ENCODE peak calls at places on chromosomes 4 and X, in ten cellular contexts. L, T, M, U, P, Z, A, B, V and Y are unnamed samples.

GRCh38 chr4:39706334-39706733 is 8.4 kb downstream of the UBE2K start:
- DNase-seq in L (peak; percentile 51), T (peak; percentile 49), M (peak; percentile 77), U (peak; percentile 48), P (peak; percentile 30), Z (peak; percentile 27), A (peak; percentile 65), B (no peak), V (peak; percentile 39), Y (no peak)

GRCh38 chr4:147096667-147097604 is 151.3 kb upstream of the TTC29 start:
- DNase-seq in L (peak; percentile 32), T (no peak), M (no peak), U (no peak), P (no peak), Z (no peak), A (peak; percentile 31), B (no peak), V (no peak), Y (no peak)

GRCh38 chrX:76253432-76253831 is 80.6 kb downstream of the PBDC1 start:
- DNase-seq in L (peak; percentile 18), T (no peak), M (peak; percentile 28), U (no peak), P (no peak), Z (peak; percentile 25), A (peak; percentile 32), B (no peak), V (no peak), Y (no peak)

GRCh38 chr4:111398906-111399330 is 746.3 kb upstream of the FAM241A start:
- DNase-seq in L (no peak), T (no peak), M (no peak), U (no peak), P (no peak), Z (no peak), A (no peak), B (no peak), V (no peak), Y (no peak)

GRCh38 chr4:113397114-113397701 is 347.8 kb downstream of the ANK2 start:
- DNase-seq in L (no peak), T (no peak), M (no peak), U (peak; percentile 13), P (no peak), Z (peak; percentile 35), A (no peak), B (no peak), V (no peak), Y (no peak)

GRCh38 chr4:47598320-47598719 is 113.2 kb downstream of the ATP10D start:
- DNase-seq in L (no peak), T (no peak), M (no peak), U (no peak), P (no peak), Z (no peak), A (peak; percentile 58), B (no peak), V (peak; percentile 51), Y (no peak)

GRCh38 chr4:7043521-7044414 is 596 bp downstream of the TADA2B start:
- DNase-seq in L (no peak), T (peak; percentile 49), M (peak; percentile 53), U (no peak), P (peak; percentile 36), Z (peak; percentile 43), A (peak; percentile 45), B (no peak), V (no peak), Y (peak; percentile 94)

GRCh38 chrX:136130931-136131843 is 16.1 kb upstream of the FHL1 start:
- DNase-seq in L (peak; percentile 24), T (no peak), M (no peak), U (no peak), P (no peak), Z (no peak), A (peak; percentile 91), B (no peak), V (peak; percentile 97), Y (no peak)

GRCh38 chr4:143773998-143774898 is 73.8 kb upstream of the FREM3 start:
- DNase-seq in L (peak; percentile 58), T (no peak), M (peak; percentile 54), U (no peak), P (no peak), Z (no peak), A (peak; percentile 48), B (no peak), V (peak; percentile 26), Y (no peak)

GRCh38 chr4:184471872-184472539 is 2.3 kb downstream of the IRF2 start:
- DNase-seq in L (no peak), T (no peak), M (no peak), U (no peak), P (no peak), Z (no peak), A (no peak), B (no peak), V (no peak), Y (no peak)

DNA sequence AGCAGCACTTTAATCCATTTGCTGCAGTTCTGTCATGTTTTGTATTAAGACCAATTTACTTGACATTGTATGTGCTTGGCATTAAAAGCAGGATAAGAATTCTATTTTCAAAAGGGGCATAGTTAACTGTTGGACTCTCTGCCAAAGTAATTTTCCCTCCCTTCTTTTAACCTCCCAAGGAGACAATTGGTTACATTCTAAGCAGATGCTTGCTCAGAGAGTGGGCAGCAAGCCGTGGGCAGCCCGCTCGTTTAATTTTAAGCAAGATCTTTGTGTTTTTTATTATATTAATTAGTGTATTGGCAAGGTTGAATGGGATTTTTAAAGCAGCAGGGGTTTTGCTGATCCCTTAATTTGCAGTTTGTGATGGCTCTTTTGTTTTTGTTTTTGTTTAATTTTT is 37.1 kb upstream of the KLHL8 start:
- DNase-seq in L (no peak), T (no peak), M (no peak), U (no peak), P (no peak), Z (no peak), A (no peak), B (no peak), V (no peak), Y (no peak)
- H3K4me1 ChIP-seq in L (no peaks in the 10 kb centered on the region), T (no peaks in the 10 kb centered on the region), M (no peaks in the 10 kb centered on the region), U (no peaks in the 10 kb centered on the region), P (no peaks in the 10 kb centered on the region), Z (no peaks in the 10 kb centered on the region), A (no peaks in the 10 kb centered on the region), B (no peaks in the 10 kb centered on the region), V (no peaks in the 10 kb centered on the region), Y (no peaks in the 10 kb centered on the region)

DNA sequence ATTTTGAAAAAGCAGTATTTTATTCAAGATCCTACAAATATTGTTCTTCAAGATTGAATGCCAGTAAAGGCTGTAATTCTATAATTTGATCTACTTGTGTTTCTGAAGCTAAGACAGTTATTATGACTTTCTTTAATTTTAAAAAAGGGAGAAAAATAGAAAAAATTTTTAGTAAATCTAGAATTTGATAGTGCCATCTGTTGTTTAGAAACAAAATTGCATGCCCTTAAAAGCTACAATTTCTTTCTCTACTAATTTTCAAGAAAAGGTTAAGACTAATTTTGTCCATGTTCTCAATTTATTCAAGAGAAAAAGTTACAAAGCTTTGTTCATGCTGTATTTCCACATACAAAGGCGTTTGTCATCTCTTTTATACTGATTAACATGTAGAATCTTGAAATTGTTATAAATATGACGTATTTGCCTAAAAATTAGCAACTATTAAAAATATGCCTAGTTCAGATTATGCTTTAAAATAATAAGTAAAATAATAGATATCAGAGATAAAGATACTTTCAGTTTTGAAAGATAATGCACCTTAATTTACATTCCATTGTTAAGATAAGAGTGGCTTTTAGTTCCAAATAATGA is 25.6 kb upstream of the MMRN1 start:
- DNase-seq in L (no peak), T (no peak), M (no peak), U (no peak), P (no peak), Z (no peak), A (no peak), B (no peak), V (no peak), Y (no peak)
- TF ChIP-seq CTCF in L (peak; percentile 50), T (peak; percentile 47), M (peak; percentile 37), U (no peak), P (peak; percentile 67), Z (no peak), A (peak; percentile 53), B (no peak), V (peak; percentile 70), Y (no peak)

GRCh38 chr4:56978750-56979303 is at the start of gene POLR2B:
- DNase-seq in L (peak; percentile 93), T (peak; percentile 95), M (peak; percentile 95), U (peak; percentile 81), P (peak; percentile 95), Z (peak; percentile 91), A (peak; percentile 91), B (peak; percentile 98), V (peak; percentile 82), Y (peak; percentile 97)
- H3K4me1 ChIP-seq in L (peaks cover 17% of the 10 kb centered on the region), T (peaks cover 20% of the 10 kb centered on the region), M (peaks cover 52% of the 10 kb centered on the region), U (peaks cover 55% of the 10 kb centered on the region), P (peaks cover 85% of the 10 kb centered on the region), Z (peaks cover 20% of the 10 kb centered on the region), A (peaks cover 17% of the 10 kb centered on the region), B (peaks cover 56% of the 10 kb centered on the region), V (peaks cover 13% of the 10 kb centered on the region), Y (peaks cover 83% of the 10 kb centered on the region)

DNA sequence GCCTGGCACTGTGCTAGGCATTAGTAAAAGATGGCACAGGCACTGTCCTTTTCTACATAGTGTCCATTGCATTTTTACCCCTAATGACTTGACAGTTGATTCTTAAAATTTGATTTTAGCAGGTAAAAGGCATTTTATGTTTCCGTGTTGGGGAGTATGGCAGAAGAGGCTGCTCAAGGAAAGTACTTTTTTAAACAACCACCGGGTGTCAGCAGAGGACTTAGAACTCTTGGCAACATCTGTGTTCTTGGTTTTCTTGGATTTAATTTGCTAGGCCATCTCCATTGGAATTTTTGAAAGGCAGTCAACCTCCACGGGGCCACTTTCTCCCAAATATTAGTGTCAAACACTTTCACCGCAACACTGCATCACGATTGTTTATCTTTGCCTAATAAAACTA is 102.9 kb downstream of the TSPAN7 start:
- DNase-seq in L (peak; percentile 26), T (no peak), M (no peak), U (no peak), P (no peak), Z (no peak), A (peak; percentile 25), B (no peak), V (no peak), Y (no peak)
- TF ChIP-seq CTCF in L (peak; percentile 40), T (peak; percentile 44), M (peak; percentile 20), U (peak; percentile 22), P (peak; percentile 52), Z (no peak), A (peak; percentile 31), B (no peak), V (peak; percentile 65), Y (no peak)